ENCODE peak calls at places on chromosomes 13 and 19, in six cellular contexts. One of them, this sample, is unnamed.
A peak's percentile ranks its signal among the peaks of the same experiment; 100 is the strongest.

GRCh38 chr19:50713556-50714236 is 5.9 kb downstream of the SHANK1 start:
- DNase-seq in glutamatergic neuron: no peak
- DNase-seq in NCI-H1930: no peak
- DNase-seq in cerebellar cortex: no peak
- DNase-seq in astrocyte of the spinal cord: no peak
- DNase-seq in osteocyte: no peak
- DNase-seq in this sample: no peak

GRCh38 chr13:53612200-53612599 is 583.6 kb downstream of the OLFM4 start:
- DNase-seq in glutamatergic neuron: no peak
- DNase-seq in astrocyte of the spinal cord: no peak
- DNase-seq in cerebellar cortex: no peak
- DNase-seq in osteocyte: no peak
- DNase-seq in NCI-H1930: no peak
- DNase-seq in this sample: no peak

GRCh38 chr19:38734426-38735256 is 9.6 kb downstream of the CAPN12 start:
- DNase-seq in astrocyte of the spinal cord: peak; percentile 45
- DNase-seq in cerebellar cortex: no peak
- DNase-seq in glutamatergic neuron: peak; percentile 17
- DNase-seq in NCI-H1930: no peak
- DNase-seq in osteocyte: no peak
- DNase-seq in this sample: peak; percentile 66

GRCh38 chr13:24727731-24728601 is 36.0 kb upstream of the RNF17 start:
- DNase-seq in osteocyte: peak; percentile 84
- DNase-seq in cerebellar cortex: peak; percentile 57
- DNase-seq in astrocyte of the spinal cord: peak; percentile 78
- DNase-seq in NCI-H1930: peak; percentile 56
- DNase-seq in glutamatergic neuron: peak; percentile 59
- DNase-seq in this sample: peak; percentile 73

GRCh38 chr13:109036091-109036490 is 406.7 kb downstream of the MYO16 start:
- DNase-seq in astrocyte of the spinal cord: peak; percentile 7
- DNase-seq in osteocyte: no peak
- DNase-seq in glutamatergic neuron: no peak
- DNase-seq in cerebellar cortex: no peak
- DNase-seq in NCI-H1930: no peak
- DNase-seq in this sample: no peak

GRCh38 chr19:7395360-7395781 is 46.6 kb downstream of the ARHGEF18 start:
- DNase-seq in glutamatergic neuron: peak; percentile 30
- DNase-seq in osteocyte: no peak
- DNase-seq in NCI-H1930: no peak
- DNase-seq in astrocyte of the spinal cord: no peak
- DNase-seq in cerebellar cortex: no peak
- DNase-seq in this sample: no peak

GRCh38 chr19:34430738-34431625 is 2.8 kb downstream of the UBA2 start:
- DNase-seq in NCI-H1930: no peak
- DNase-seq in glutamatergic neuron: no peak
- DNase-seq in astrocyte of the spinal cord: peak; percentile 53
- DNase-seq in cerebellar cortex: peak; percentile 65
- DNase-seq in osteocyte: no peak
- DNase-seq in this sample: peak; percentile 60

GRCh38 chr13:85236431-85236830 is 562.8 kb downstream of the SLITRK6 start:
- DNase-seq in NCI-H1930: no peak
- DNase-seq in cerebellar cortex: no peak
- DNase-seq in astrocyte of the spinal cord: peak; percentile 52
- DNase-seq in osteocyte: no peak
- DNase-seq in glutamatergic neuron: no peak
- DNase-seq in this sample: no peak

GRCh38 chr19:56301152-56301551 is 13.5 kb downstream of the ZSCAN5A start:
- DNase-seq in osteocyte: no peak
- DNase-seq in astrocyte of the spinal cord: no peak
- DNase-seq in cerebellar cortex: no peak
- DNase-seq in glutamatergic neuron: no peak
- DNase-seq in NCI-H1930: no peak
- DNase-seq in this sample: no peak

GRCh38 chr19:55085923-55086715 is 10.4 kb downstream of the EPS8L1 start:
- DNase-seq in astrocyte of the spinal cord: no peak
- DNase-seq in NCI-H1930: no peak
- DNase-seq in osteocyte: no peak
- DNase-seq in cerebellar cortex: no peak
- DNase-seq in glutamatergic neuron: peak; percentile 71
- DNase-seq in this sample: no peak

GRCh38 chr19:17227798-17228367 is 1.9 kb downstream of the OCEL1 start:
- DNase-seq in osteocyte: no peak
- DNase-seq in cerebellar cortex: no peak
- DNase-seq in glutamatergic neuron: no peak
- DNase-seq in astrocyte of the spinal cord: no peak
- DNase-seq in NCI-H1930: no peak
- DNase-seq in this sample: no peak